ENCODE peak calls at places on chromosome 6, in ten cellular contexts. T, E, Y, W, I, L, K, D, U and G are unnamed samples.

GRCh38 chr6:37547564-37548061 is 47.9 kb upstream of the CCDC167 start:
- DNase-seq in T (no peak), E (no peak), Y (no peak), W (peak), I (no peak), L (no peak), K (peak), D (no peak), U (no peak), G (no peak)

GRCh38 chr6:161233986-161234620 is 39.8 kb downstream of the AGPAT4 start:
- DNase-seq in T (no peak), E (peak), Y (peak), W (peak), I (no peak), L (peak), K (no peak), D (no peak), U (no peak), G (no peak)

GRCh38 chr6:53483423-53484353 is 61.2 kb downstream of the GCLC start:
- DNase-seq in T (no peak), E (no peak), Y (no peak), W (peak), I (peak), L (peak), K (no peak), D (no peak), U (no peak), G (peak)

GRCh38 chr6:92559611-92560010 is 859.7 kb downstream of the EPHA7 start:
- DNase-seq in T (no peak), E (no peak), Y (no peak), W (no peak), I (no peak), L (no peak), K (no peak), D (no peak), U (no peak), G (no peak)

GRCh38 chr6:125375013-125375412 is 73.2 kb upstream of the HDDC2 start:
- DNase-seq in T (no peak), E (no peak), Y (no peak), W (no peak), I (no peak), L (no peak), K (no peak), D (no peak), U (no peak), G (no peak)

GRCh38 chr6:63476302-63476701 is 96.0 kb upstream of the LOC128125822 start:
- DNase-seq in T (no peak), E (no peak), Y (no peak), W (peak), I (no peak), L (no peak), K (peak), D (no peak), U (no peak), G (no peak)

GRCh38 chr6:11096109-11096508 is 2.5 kb downstream of the SMIM13 start:
- DNase-seq in T (no peak), E (no peak), Y (peak), W (peak), I (no peak), L (no peak), K (no peak), D (no peak), U (no peak), G (no peak)

GRCh38 chr6:10014561-10014960 is 400.3 kb downstream of the TFAP2A start:
- DNase-seq in T (no peak), E (peak), Y (no peak), W (no peak), I (no peak), L (no peak), K (peak), D (no peak), U (no peak), G (no peak)

GRCh38 chr6:151025076-151025475 is 159.6 kb downstream of the MTHFD1L start:
- DNase-seq in T (no peak), E (peak), Y (no peak), W (no peak), I (no peak), L (peak), K (no peak), D (no peak), U (no peak), G (no peak)

GRCh38 chr6:136037885-136038460 is 186.5 kb downstream of the PDE7B start:
- DNase-seq in T (no peak), E (no peak), Y (peak), W (peak), I (no peak), L (no peak), K (no peak), D (peak), U (no peak), G (no peak)

GRCh38 chr6:74091133-74091793 is 395.3 kb downstream of the CD109 start:
- DNase-seq in T (peak), E (no peak), Y (no peak), W (peak), I (peak), L (no peak), K (peak), D (no peak), U (no peak), G (no peak)

GRCh38 chr6:41182069-41183034 is 18.6 kb downstream of the TREML2 start:
- DNase-seq in T (peak), E (no peak), Y (peak), W (peak), I (peak), L (peak), K (peak), D (no peak), U (no peak), G (peak)

GRCh38 chr6:108730556-108731228 is 117.5 kb upstream of the ARMC2 start:
- DNase-seq in T (no peak), E (no peak), Y (no peak), W (no peak), I (no peak), L (no peak), K (peak), D (no peak), U (no peak), G (no peak)

GRCh38 chr6:17032595-17033591 is 69.0 kb upstream of the STMND1 start:
- DNase-seq in T (no peak), E (peak), Y (peak), W (peak), I (no peak), L (peak), K (no peak), D (no peak), U (peak), G (no peak)

GRCh38 chr6:163892814-163893561 is 478.5 kb downstream of the QKI start:
- DNase-seq in T (no peak), E (peak), Y (no peak), W (no peak), I (no peak), L (no peak), K (no peak), D (no peak), U (no peak), G (no peak)

GRCh38 chr6:27811383-27811782 is 100.8 kb downstream of the OR2B2 start:
- DNase-seq in T (no peak), E (no peak), Y (no peak), W (no peak), I (peak), L (no peak), K (no peak), D (no peak), U (no peak), G (no peak)